ENCODE peak calls at places on chromosomes 12 and 14, in four cellular contexts. N is astrocyte of the spinal cord, C is iPS-NIHi11, T is NCI-H2107. D is an unnamed sample.
A peak's percentile ranks its signal among the peaks of the same experiment; 100 is the strongest.

GRCh38 chr12:68425998-68426397 is 93.8 kb upstream of the MDM1 start:
- DNase-seq in N (peak; percentile 73), C (no peak), T (no peak), D (no peak)

GRCh38 chr14:27427796-27428195 is 830.0 kb upstream of the NOVA1 start:
- DNase-seq in N (peak; percentile 51), C (no peak), T (no peak), D (no peak)

GRCh38 chr12:30725739-30726138 is 29.0 kb downstream of the CAPRIN2 start:
- DNase-seq in N (peak; percentile 84), C (no peak), T (no peak), D (no peak)

GRCh38 chr12:61808856-61809255 is 451.3 kb upstream of the USP15 start:
- DNase-seq in N (no peak), C (no peak), T (no peak), D (no peak)

GRCh38 chr12:21962821-21963220 is 21.6 kb upstream of the ABCC9 start:
- DNase-seq in N (no peak), C (no peak), T (no peak), D (no peak)

GRCh38 chr14:77140937-77141591 is 527 bp downstream of the ZDHHC22 start:
- DNase-seq in N (peak; percentile 40), C (peak; percentile 90), T (peak; percentile 21), D (no peak)

GRCh38 chr14:61765225-61765943 is 3.2 kb downstream of the SNAPC1 start:
- DNase-seq in N (no peak), C (no peak), T (peak; percentile 43), D (no peak)

GRCh38 chr12:14960548-14961465 is 594 bp downstream of the ARHGDIB start:
- DNase-seq in N (peak; percentile 32), C (peak; percentile 18), T (no peak), D (no peak)

GRCh38 chr12:127620956-127621355 is 646.0 kb upstream of the TMEM132C start:
- DNase-seq in N (no peak), C (no peak), T (no peak), D (no peak)

GRCh38 chr12:115402443-115403170 is 718.6 kb upstream of the TBX3 start:
- DNase-seq in N (peak; percentile 19), C (no peak), T (no peak), D (no peak)